ENCODE peak calls at places on chromosome 1, in four cellular contexts. F is NCI-H1694; E is activated CD4-positive, alpha-beta T cell treated with anti-CD3 and anti-CD28 coated beads, Interleukin-2, amount 50 U/mL, for 48 hours; B is KBM-7. Z is an unnamed sample.

GRCh38 chr1:23670709-23671108 is 20.9 kb upstream of the RPL11 start:
- DNase-seq in B (no peak), F (no peak), E (no peak), Z (no peak)

GRCh38 chr1:45155957-45156356 is 50.4 kb downstream of the ZSWIM5 start:
- DNase-seq in E (no peak), B (no peak), F (no peak), Z (no peak)

GRCh38 chr1:172746091-172746949 is 87.4 kb downstream of the FASLG start:
- DNase-seq in E (no peak), B (peak), F (no peak), Z (peak)

GRCh38 chr1:18348354-18348753 is 132.4 kb upstream of the KLHDC7A start:
- DNase-seq in F (no peak), B (no peak), E (no peak), Z (no peak)

GRCh38 chr1:30375156-30375555 is 348.2 kb downstream of the MATN1 start:
- DNase-seq in F (no peak), B (no peak), E (no peak), Z (no peak)

GRCh38 chr1:80447533-80447932 is 1353.2 kb upstream of the ADGRL2 start:
- DNase-seq in B (no peak), E (no peak), F (no peak), Z (no peak)

GRCh38 chr1:116497660-116498059 is 73.2 kb downstream of the CD58 start:
- DNase-seq in E (no peak), F (no peak), B (no peak), Z (peak)

GRCh38 chr1:211739671-211740411 is 64.4 kb upstream of the NEK2 start:
- DNase-seq in F (no peak), B (peak), E (no peak), Z (no peak)

GRCh38 chr1:6353948-6354658 is 39.5 kb downstream of the ACOT7 start:
- DNase-seq in E (no peak), B (no peak), F (no peak), Z (no peak)

Z was measured in smooth muscle cell of the brain vasculature.